ENCODE peak calls at places on chromosome 10, in nine cellular contexts. G is H9; J is C1 segment of cervical spinal cord; I is NCI-H510A treated with DMSO at 0.1 percent for 48 hours; D is CD4-positive, alpha-beta T cell; B is heart left ventricle; C is left kidney; R is ascending aorta; P is NCI-H226. T is an unnamed sample.

GRCh38 chr10:82981137-82981723 is 1106.2 kb downstream of the NRG3 start:
- DNase-seq in G (no peak), J (no peak), I (no peak), D (no peak), B (no peak), C (no peak), R (no peak), P (no peak), T (no peak)

GRCh38 chr10:11875499-11876281 is 52.5 kb downstream of the PROSER2 start:
- DNase-seq in G (no peak), J (no peak), I (no peak), D (no peak), B (peak; percentile 70), C (peak; percentile 91), R (no peak), P (peak; percentile 96), T (peak; percentile 85)

GRCh38 chr10:47421057-47421952 is 37.2 kb upstream of the ZNF488 start:
- DNase-seq in G (no peak), J (no peak), I (no peak), D (no peak), B (no peak), C (no peak), R (no peak), P (no peak), T (no peak)

GRCh38 chr10:133277993-133278576 is 1.4 kb upstream of the ADAM8 start:
- DNase-seq in G (no peak), J (no peak), I (no peak), D (no peak), B (no peak), C (no peak), R (no peak), P (no peak), T (no peak)

GRCh38 chr10:4596951-4597350 is 229.1 kb upstream of the AKR1E2 start:
- DNase-seq in G (no peak), J (no peak), I (no peak), D (no peak), B (no peak), C (no peak), R (no peak), P (no peak), T (no peak)

GRCh38 chr10:49662169-49662830 is 17.2 kb upstream of the C10orf53 start:
- DNase-seq in G (no peak), J (no peak), I (no peak), D (no peak), B (no peak), C (no peak), R (no peak), P (no peak), T (no peak)

GRCh38 chr10:98262571-98262970 is 5.4 kb downstream of the LOXL4 start:
- DNase-seq in G (peak; percentile 74), J (peak; percentile 14), I (peak; percentile 20), D (no peak), B (peak; percentile 61), C (no peak), R (no peak), P (peak; percentile 34), T (peak; percentile 77)

GRCh38 chr10:63331586-63331985 is 134.2 kb downstream of the JMJD1C start:
- DNase-seq in G (no peak), J (no peak), I (no peak), D (no peak), B (no peak), C (no peak), R (no peak), P (peak; percentile 18), T (no peak)

GRCh38 chr10:71436268-71436922 is 39.7 kb downstream of the CDH23 start:
- DNase-seq in G (no peak), J (no peak), I (no peak), D (no peak), B (peak; percentile 36), C (no peak), R (no peak), P (no peak), T (no peak)

GRCh38 chr10:6737080-6737641 is 157.1 kb upstream of the PRKCQ start:
- DNase-seq in G (peak; percentile 68), J (no peak), I (no peak), D (no peak), B (no peak), C (peak; percentile 84), R (no peak), P (peak; percentile 56), T (peak; percentile 84)

GRCh38 chr10:127922675-127923366 is 15.9 kb downstream of the PTPRE start:
- DNase-seq in G (no peak), J (peak; percentile 56), I (no peak), D (no peak), B (peak; percentile 80), C (no peak), R (peak; percentile 63), P (peak; percentile 83), T (no peak)

GRCh38 chr10:26733750-26734568 is 36.5 kb downstream of the PDSS1 start:
- DNase-seq in G (no peak), J (peak; percentile 67), I (peak; percentile 4), D (no peak), B (no peak), C (peak; percentile 56), R (no peak), P (no peak), T (no peak)

GRCh38 chr10:4243651-4244050 is 458.6 kb upstream of the KLF6 start:
- DNase-seq in G (no peak), J (no peak), I (no peak), D (no peak), B (peak; percentile 41), C (no peak), R (no peak), P (peak; percentile 85), T (peak; percentile 57)

GRCh38 chr10:73785721-73786511 is 510 bp downstream of the ZSWIM8 start:
- DNase-seq in G (peak; percentile 59), J (no peak), I (no peak), D (peak; percentile 49), B (peak; percentile 35), C (peak; percentile 70), R (no peak), P (no peak), T (peak; percentile 79)

GRCh38 chr10:102131286-102132170 is 1.3 kb upstream of the PPRC1 start:
- DNase-seq in G (no peak), J (no peak), I (no peak), D (no peak), B (no peak), C (no peak), R (no peak), P (no peak), T (no peak)

GRCh38 chr10:120940299-120940900 is 89.2 kb downstream of the WDR11 start:
- DNase-seq in G (peak; percentile 46), J (no peak), I (no peak), D (no peak), B (no peak), C (no peak), R (no peak), P (no peak), T (peak; percentile 75)

GRCh38 chr10:131090761-131091661 is 220.5 kb downstream of the TCERG1L start:
- DNase-seq in G (no peak), J (no peak), I (peak; percentile 82), D (no peak), B (no peak), C (no peak), R (no peak), P (no peak), T (no peak)

GRCh38 chr10:130212736-130213135 is 76.5 kb downstream of the GLRX3 start:
- DNase-seq in G (no peak), J (no peak), I (no peak), D (no peak), B (no peak), C (peak; percentile 57), R (no peak), P (no peak), T (no peak)

GRCh38 chr10:44316187-44316921 is 68.5 kb downstream of the CXCL12 start:
- DNase-seq in G (peak; percentile 96), J (no peak), I (no peak), D (no peak), B (no peak), C (no peak), R (no peak), P (no peak), T (peak; percentile 77)

GRCh38 chr10:42963302-42963701 is 113.6 kb upstream of the RET start:
- DNase-seq in G (peak; percentile 33), J (no peak), I (no peak), D (no peak), B (peak; percentile 5), C (no peak), R (no peak), P (no peak), T (no peak)

GRCh38 chr10:68787813-68788212 is 39.5 kb upstream of the STOX1 start:
- DNase-seq in G (no peak), J (no peak), I (no peak), D (no peak), B (no peak), C (no peak), R (no peak), P (no peak), T (no peak)

GRCh38 chr10:3068968-3069737 is 1.8 kb downstream of the PFKP start:
- DNase-seq in G (no peak), J (peak; percentile 47), I (no peak), D (no peak), B (no peak), C (peak; percentile 78), R (no peak), P (no peak), T (peak; percentile 56)

GRCh38 chr10:10138685-10139084 is 879.0 kb upstream of the CELF2 start:
- DNase-seq in G (no peak), J (no peak), I (no peak), D (no peak), B (no peak), C (no peak), R (no peak), P (no peak), T (no peak)

GRCh38 chr10:14032406-14032998 is 298.2 kb downstream of the FRMD4A start:
- DNase-seq in G (peak; percentile 86), J (no peak), I (no peak), D (peak; percentile 40), B (no peak), C (peak; percentile 37), R (no peak), P (no peak), T (peak; percentile 81)

GRCh38 chr10:128361487-128361886 is 235.3 kb upstream of the MKI67 start:
- DNase-seq in G (no peak), J (no peak), I (no peak), D (no peak), B (no peak), C (no peak), R (no peak), P (no peak), T (no peak)

GRCh38 chr10:89805599-89806013 is 104.2 kb downstream of the KIF20B start:
- DNase-seq in G (no peak), J (no peak), I (no peak), D (no peak), B (no peak), C (no peak), R (no peak), P (no peak), T (no peak)

GRCh38 chr10:49620286-49620810 is 6.5 kb downstream of the CHAT start:
- DNase-seq in G (no peak), J (no peak), I (no peak), D (no peak), B (no peak), C (no peak), R (no peak), P (no peak), T (no peak)

GRCh38 chr10:133162178-133162909 is 2.3 kb downstream of the KNDC1 start:
- DNase-seq in G (no peak), J (peak; percentile 68), I (no peak), D (no peak), B (no peak), C (no peak), R (no peak), P (peak; percentile 16), T (no peak)

GRCh38 chr10:132850246-132850645 is 64.3 kb upstream of the NKX6-2 start:
- DNase-seq in G (peak; percentile 24), J (no peak), I (no peak), D (no peak), B (no peak), C (no peak), R (no peak), P (no peak), T (no peak)

GRCh38 chr10:101071266-101071884 is 9.6 kb downstream of the KAZALD1 start:
- DNase-seq in G (no peak), J (no peak), I (no peak), D (no peak), B (no peak), C (peak; percentile 43), R (no peak), P (no peak), T (no peak)

GRCh38 chr10:4270116-4270515 is 485.1 kb upstream of the KLF6 start:
- DNase-seq in G (no peak), J (no peak), I (no peak), D (no peak), B (no peak), C (peak; percentile 18), R (no peak), P (peak; percentile 29), T (peak; percentile 54)

T was measured in mesendoderm.